ENCODE peak calls at places on chromosomes 1 and 21, in eight cellular contexts. G, F, B, L, M, Q, S and I are unnamed samples.

GRCh38 chr1:41149570-41149969 is 92.5 kb downstream of the SCMH1 start:
- DNase-seq in L (no peak), G (no peak), Q (no peak), S (no peak), B (no peak), M (no peak), F (no peak), I (no peak)

GRCh38 chr1:37137018-37137417 is 102.7 kb upstream of the GRIK3 start:
- DNase-seq in B (no peak), F (no peak), S (no peak), L (no peak), M (no peak), Q (no peak), G (no peak), I (no peak)

GRCh38 chr1:167720965-167721616 is 691 bp upstream of the MPZL1 start:
- DNase-seq in M (peak), S (peak), F (peak), Q (peak), B (peak), L (no peak), G (no peak), I (no peak)

GRCh38 chr1:104720701-104721100 is 971.0 kb downstream of the AMY1C start:
- DNase-seq in S (no peak), Q (no peak), M (no peak), B (no peak), F (no peak), L (no peak), G (no peak), I (no peak)

GRCh38 chr1:224513787-224514209 is 79.2 kb upstream of the WDR26 start:
- DNase-seq in G (peak), L (peak), B (peak), Q (peak), M (peak), F (peak), S (peak), I (peak)

GRCh38 chr1:19390901-19391595 is 78.9 kb downstream of the SLC66A1 start:
- DNase-seq in Q (peak), M (peak), B (peak), S (peak), F (peak), L (peak), G (peak), I (peak)

GRCh38 chr1:200415227-200415626 is 5.4 kb upstream of the ZNF281 start:
- DNase-seq in L (no peak), G (no peak), S (no peak), B (peak), M (no peak), F (no peak), Q (no peak), I (no peak)

GRCh38 chr1:176531896-176532892 is 69.2 kb downstream of the PAPPA2 start:
- DNase-seq in S (no peak), M (no peak), G (no peak), B (no peak), F (no peak), Q (no peak), L (no peak), I (no peak)

GRCh38 chr1:196462101-196462500 is 146.1 kb downstream of the KCNT2 start:
- DNase-seq in G (no peak), Q (no peak), L (no peak), F (no peak), S (peak), M (no peak), B (no peak), I (no peak)

GRCh38 chr21:14736672-14737071 is 190.6 kb upstream of the SAMSN1 start:
- DNase-seq in Q (no peak), F (no peak), M (no peak), B (no peak), S (no peak), G (no peak), L (no peak), I (no peak)

GRCh38 chr21:45556302-45556644 is 14.0 kb upstream of the SLC19A1 start:
- DNase-seq in G (no peak), F (no peak), M (no peak), S (no peak), B (no peak), Q (no peak), L (no peak), I (no peak)

GRCh38 chr1:1511533-1512285 is at the start of gene ATAD3A:
- DNase-seq in G (peak), Q (peak), S (peak), B (peak), M (peak), F (peak), L (peak), I (peak)
- TF ChIP-seq POLR2A in G (no peak), Q (peak), S (peak), B (peak), M (peak), F (no peak), L (peak), I (no peak)

DNA sequence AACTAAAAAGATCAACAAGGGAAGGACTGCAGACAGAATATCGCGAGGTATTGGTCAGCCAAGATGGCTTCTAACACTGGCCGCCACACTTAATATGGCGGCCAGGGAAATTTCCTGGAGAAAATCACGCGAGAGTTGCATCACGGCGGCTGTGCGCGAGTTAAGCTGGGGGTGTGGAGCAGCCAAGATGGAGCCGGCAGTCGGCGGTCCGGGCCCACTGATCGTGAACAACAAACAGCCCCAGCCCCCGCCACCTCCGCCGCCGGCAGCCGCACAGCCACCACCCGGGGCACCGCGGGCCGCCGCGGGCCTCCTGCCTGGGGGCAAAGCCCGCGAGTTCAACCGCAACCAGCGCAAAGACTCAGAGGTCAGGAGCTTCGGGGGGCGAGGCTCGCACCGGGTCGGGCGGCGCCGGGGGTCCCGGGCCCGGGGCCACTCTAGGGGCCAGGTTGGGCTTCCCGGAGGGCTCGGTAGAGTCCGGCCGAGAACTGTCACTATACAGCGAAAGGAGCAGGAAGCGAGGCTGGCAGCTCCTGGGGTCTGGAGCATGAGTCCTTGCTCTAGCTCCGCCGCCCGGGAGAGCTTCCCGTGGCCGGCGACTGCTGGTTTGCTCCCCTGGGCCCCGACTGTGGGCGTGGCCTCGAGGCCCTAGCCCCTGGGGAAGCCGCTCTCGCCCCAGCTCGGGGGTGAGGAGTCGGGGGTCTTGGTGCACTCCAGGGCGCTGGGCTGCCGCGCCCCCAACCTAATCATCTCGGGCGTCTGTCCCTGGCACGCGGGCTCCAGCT is at the start of gene STRIP1:
- DNase-seq in S (peak), B (peak), M (peak), G (peak), L (peak), F (peak), Q (peak), I (peak)
- TF ChIP-seq POLR2A in S (peak), B (peak), M (peak), G (peak), L (no peak), F (no peak), Q (peak), I (no peak)

DNA sequence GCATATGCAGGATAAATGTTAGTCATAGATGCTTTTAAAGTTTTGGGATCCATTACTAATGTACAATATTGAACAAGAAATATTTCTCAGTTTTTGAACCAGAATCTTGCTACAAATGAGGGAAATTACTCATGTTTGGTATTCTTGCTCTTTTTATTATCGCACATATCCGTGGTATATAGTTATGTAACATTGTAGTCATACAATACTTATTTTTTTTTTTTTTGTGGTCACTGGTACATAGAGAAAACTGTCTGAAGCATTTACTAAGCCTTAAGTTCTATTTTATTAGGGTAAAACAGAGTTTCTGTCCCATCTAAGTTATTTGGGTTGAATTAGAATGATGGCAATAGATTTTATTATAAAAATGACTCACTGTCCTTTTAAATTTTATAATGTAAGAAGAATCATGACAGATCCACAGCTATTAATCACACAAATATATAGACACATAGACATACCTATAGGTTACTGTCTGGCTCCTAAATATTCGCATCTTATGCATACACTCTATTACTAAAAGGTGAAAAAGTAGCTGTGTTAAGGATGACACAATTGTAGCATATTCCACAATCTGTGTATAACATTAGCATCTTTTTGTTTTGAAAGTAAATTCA is 18.0 kb upstream of the PRKAA2 start:
- DNase-seq in B (no peak), F (no peak), G (no peak), L (no peak), Q (no peak), S (no peak), M (no peak), I (no peak)
- TF ChIP-seq POLR2A in B (no peak), F (no peak), G (no peak), L (no peak), Q (no peak), S (no peak), M (no peak), I (no peak)

GRCh38 chr1:39205102-39205780 is 746 bp downstream of the MACF1 start:
- DNase-seq in L (peak), S (peak), M (peak), B (peak), G (no peak), Q (no peak), F (peak), I (peak)
- TF ChIP-seq POLR2A in L (no peak), S (no peak), M (no peak), B (no peak), G (no peak), Q (no peak), F (no peak), I (no peak)

DNA sequence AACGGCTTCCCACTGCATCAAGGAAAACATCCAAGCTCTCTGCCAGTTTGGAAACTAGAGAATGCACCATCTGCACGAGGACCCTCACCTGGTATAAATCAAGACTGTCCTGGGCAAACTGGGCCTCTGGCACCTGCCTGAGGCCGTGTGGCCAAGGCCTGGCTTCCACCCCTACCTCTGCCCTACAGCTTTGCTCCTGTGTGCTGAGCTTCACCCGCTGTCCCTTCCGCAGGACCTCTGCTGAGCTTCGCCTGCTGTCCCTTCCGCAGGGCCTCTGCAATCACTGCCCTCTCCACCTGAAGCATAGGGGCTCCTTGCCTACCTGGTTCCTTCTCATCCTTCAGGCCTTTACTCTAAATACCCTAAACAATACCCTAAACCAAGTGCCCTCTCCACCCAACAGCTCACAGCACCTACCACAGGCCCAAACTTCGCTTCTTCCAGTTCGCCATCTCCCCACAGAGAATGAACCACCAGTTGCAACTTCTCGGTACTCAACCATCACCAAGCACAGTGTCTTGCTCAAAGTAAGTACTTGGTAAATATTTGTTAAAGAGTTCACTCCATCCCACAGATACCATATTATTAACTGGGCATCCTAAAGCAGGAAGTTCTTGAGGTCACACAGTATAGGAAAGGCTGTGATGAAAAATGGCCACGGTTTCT is 18.4 kb downstream of the GNB1 start:
- DNase-seq in L (no peak), M (no peak), G (no peak), Q (no peak), B (no peak), S (no peak), F (no peak), I (peak)
- TF ChIP-seq POLR2A in L (no peak), M (no peak), G (no peak), Q (no peak), B (no peak), S (no peak), F (no peak), I (no peak)

GRCh38 chr1:209767706-209768105 is 11.9 kb downstream of the TRAF3IP3 start:
- DNase-seq in L (no peak), Q (no peak), B (no peak), M (no peak), G (no peak), S (no peak), F (no peak), I (no peak)
- TF ChIP-seq POLR2A in L (no peak), Q (no peak), B (no peak), M (no peak), G (no peak), S (no peak), F (no peak), I (no peak)

GRCh38 chr1:78987042-78987441 is 19.5 kb downstream of the ADGRL4 start:
- DNase-seq in S (no peak), F (no peak), M (no peak), G (no peak), Q (no peak), B (no peak), L (no peak), I (no peak)
- TF ChIP-seq POLR2A in S (no peak), F (no peak), M (no peak), G (no peak), Q (no peak), B (no peak), L (no peak), I (no peak)

GRCh38 chr1:11266268-11267074 is 4.1 kb upstream of the MTOR start:
- DNase-seq in G (no peak), S (no peak), L (no peak), B (no peak), F (no peak), Q (no peak), M (no peak), I (no peak)

GRCh38 chr1:11262171-11263049 is at the start of gene MTOR:
- DNase-seq in M (peak), G (peak), F (peak), Q (peak), B (peak), L (peak), S (peak), I (peak)
- TF ChIP-seq POLR2A in M (peak), G (no peak), F (no peak), Q (peak), B (peak), L (peak), S (peak), I (no peak)